ENCODE peak calls at places on chromosomes 2 and 18, in nine cellular contexts. A is left cardiac atrium, H is B cell, G is GF-D8, S is testis, V is HCEC 1CT, M is stomach, T is glutamatergic neuron, F is colonic mucosa. P is an unnamed sample.
A peak's percentile ranks its signal among the peaks of the same experiment; 100 is the strongest.

GRCh38 chr2:240325006-240325653 is 110.3 kb upstream of the GPC1 start:
- DNase-seq in A (no peak), H (no peak), G (no peak), S (no peak), V (no peak), M (no peak), T (no peak), F (no peak), P (no peak)

GRCh38 chr2:216596234-216596985 is 36.8 kb upstream of the IGFBP2 start:
- DNase-seq in A (no peak), H (no peak), G (no peak), S (no peak), V (peak; percentile 63), M (no peak), T (no peak), F (no peak), P (peak; percentile 81)

GRCh38 chr2:95707837-95708236 is 116.0 kb downstream of the TRIM43 start:
- DNase-seq in A (no peak), H (no peak), G (no peak), S (no peak), V (no peak), M (no peak), T (no peak), F (no peak), P (no peak)

GRCh38 chr18:35515460-35516130 is 17.8 kb upstream of the INO80C start:
- DNase-seq in A (no peak), H (no peak), G (no peak), S (no peak), V (no peak), M (no peak), T (no peak), F (no peak), P (no peak)

GRCh38 chr2:85053802-85054201 is 79.4 kb upstream of the TCF7L1 start:
- DNase-seq in A (no peak), H (no peak), G (no peak), S (no peak), V (no peak), M (no peak), T (no peak), F (peak; percentile 69), P (peak; percentile 66)

GRCh38 chr2:36695746-36696415 is 626 bp upstream of the VIT start:
- DNase-seq in A (no peak), H (no peak), G (no peak), S (no peak), V (peak; percentile 74), M (no peak), T (no peak), F (no peak), P (peak; percentile 38)

GRCh38 chr2:99845291-99845690 is 297.1 kb downstream of the AFF3 start:
- DNase-seq in A (no peak), H (no peak), G (no peak), S (no peak), V (no peak), M (no peak), T (no peak), F (no peak), P (no peak)

GRCh38 chr2:10575566-10576300 is 114.0 kb downstream of the NOL10 start:
- DNase-seq in A (no peak), H (no peak), G (no peak), S (no peak), V (peak; percentile 95), M (no peak), T (no peak), F (no peak), P (peak; percentile 47)

GRCh38 chr2:60553992-60554648 is 666 bp upstream of the BCL11A start:
- DNase-seq in A (no peak), H (peak; percentile 64), G (no peak), S (no peak), V (peak; percentile 10), M (no peak), T (peak; percentile 54), F (peak; percentile 63), P (peak; percentile 45)

GRCh38 chr18:1564793-1565192 is 660.1 kb downstream of the ADCYAP1 start:
- DNase-seq in A (no peak), H (no peak), G (no peak), S (no peak), V (no peak), M (no peak), T (no peak), F (no peak), P (no peak)

GRCh38 chr2:74532222-74532621 is 2.5 kb downstream of the HTRA2 start:
- DNase-seq in A (no peak), H (no peak), G (peak; percentile 9), S (no peak), V (peak; percentile 52), M (no peak), T (no peak), F (no peak), P (peak; percentile 48)

GRCh38 chr2:110650346-110650745 is 27.5 kb downstream of the BUB1 start:
- DNase-seq in A (no peak), H (no peak), G (no peak), S (no peak), V (no peak), M (no peak), T (no peak), F (no peak), P (no peak)

P was measured in MCF 10A.